ENCODE peak calls at places on chromosomes 13 and 19, in ten cellular contexts. One of them, this sample, is unnamed.
A peak's percentile ranks its signal among the peaks of the same experiment; 100 is the strongest.

GRCh38 chr19:50639121-50640112 is at the start of gene SYT3:
- DNase-seq in neural progenitor cell: peak; percentile 87
- DNase-seq in AG04449: no peak
- DNase-seq in lung: no peak
- DNase-seq in AG10803: peak; percentile 29
- DNase-seq in left ventricle myocardium inferior: peak; percentile 36
- DNase-seq in testis: peak; percentile 80
- DNase-seq in PC-3: peak; percentile 33
- DNase-seq in GM23338: peak; percentile 91
- DNase-seq in cardiac fibroblast: peak; percentile 58
- DNase-seq in this sample: peak; percentile 18

GRCh38 chr19:47414469-47414868 is 4.9 kb downstream of the MEIS3 start:
- DNase-seq in neural progenitor cell: peak; percentile 39
- DNase-seq in AG04449: no peak
- DNase-seq in lung: no peak
- DNase-seq in AG10803: no peak
- DNase-seq in left ventricle myocardium inferior: no peak
- DNase-seq in testis: no peak
- DNase-seq in PC-3: peak; percentile 57
- DNase-seq in GM23338: peak; percentile 74
- DNase-seq in cardiac fibroblast: no peak
- DNase-seq in this sample: no peak

GRCh38 chr19:38055655-38056521 is 148.9 kb downstream of the SIPA1L3 start:
- DNase-seq in neural progenitor cell: peak; percentile 66
- DNase-seq in AG04449: no peak
- DNase-seq in lung: no peak
- DNase-seq in AG10803: no peak
- DNase-seq in left ventricle myocardium inferior: no peak
- DNase-seq in testis: no peak
- DNase-seq in PC-3: no peak
- DNase-seq in GM23338: peak; percentile 69
- DNase-seq in cardiac fibroblast: peak; percentile 33
- DNase-seq in this sample: no peak

GRCh38 chr19:19647037-19647835 is 3.8 kb upstream of the GMIP start:
- DNase-seq in neural progenitor cell: no peak
- DNase-seq in AG04449: no peak
- DNase-seq in lung: no peak
- DNase-seq in AG10803: no peak
- DNase-seq in left ventricle myocardium inferior: no peak
- DNase-seq in testis: no peak
- DNase-seq in PC-3: no peak
- DNase-seq in GM23338: no peak
- DNase-seq in cardiac fibroblast: no peak
- DNase-seq in this sample: no peak

GRCh38 chr13:73194310-73194709 is 135.5 kb downstream of the KLF5 start:
- DNase-seq in neural progenitor cell: no peak
- DNase-seq in AG04449: no peak
- DNase-seq in lung: no peak
- DNase-seq in AG10803: no peak
- DNase-seq in left ventricle myocardium inferior: no peak
- DNase-seq in testis: no peak
- DNase-seq in PC-3: peak; percentile 7
- DNase-seq in GM23338: no peak
- DNase-seq in cardiac fibroblast: no peak
- DNase-seq in this sample: no peak

GRCh38 chr19:29098863-29099481 is 114.0 kb downstream of the UQCRFS1 start:
- DNase-seq in neural progenitor cell: no peak
- DNase-seq in AG04449: peak; percentile 26
- DNase-seq in lung: peak; percentile 58
- DNase-seq in AG10803: peak; percentile 95
- DNase-seq in left ventricle myocardium inferior: peak; percentile 57
- DNase-seq in testis: peak; percentile 31
- DNase-seq in PC-3: peak; percentile 63
- DNase-seq in GM23338: no peak
- DNase-seq in cardiac fibroblast: peak; percentile 83
- DNase-seq in this sample: peak; percentile 97

GRCh38 chr13:72384186-72384823 is 343.1 kb downstream of the MZT1 start:
- DNase-seq in neural progenitor cell: no peak
- DNase-seq in AG04449: no peak
- DNase-seq in lung: no peak
- DNase-seq in AG10803: no peak
- DNase-seq in left ventricle myocardium inferior: no peak
- DNase-seq in testis: no peak
- DNase-seq in PC-3: no peak
- DNase-seq in GM23338: peak; percentile 44
- DNase-seq in cardiac fibroblast: peak; percentile 24
- DNase-seq in this sample: no peak

GRCh38 chr19:55373993-55374757 is 2.5 kb upstream of the TMEM190 start:
- DNase-seq in neural progenitor cell: peak; percentile 60
- DNase-seq in AG04449: no peak
- DNase-seq in lung: no peak
- DNase-seq in AG10803: peak; percentile 59
- DNase-seq in left ventricle myocardium inferior: no peak
- DNase-seq in testis: no peak
- DNase-seq in PC-3: no peak
- DNase-seq in GM23338: no peak
- DNase-seq in cardiac fibroblast: peak; percentile 64
- DNase-seq in this sample: peak; percentile 43

GRCh38 chr19:18996796-18997394 is 36.4 kb downstream of the SUGP2 start:
- DNase-seq in neural progenitor cell: no peak
- DNase-seq in AG04449: no peak
- DNase-seq in lung: no peak
- DNase-seq in AG10803: no peak
- DNase-seq in left ventricle myocardium inferior: no peak
- DNase-seq in testis: no peak
- DNase-seq in PC-3: no peak
- DNase-seq in GM23338: no peak
- DNase-seq in cardiac fibroblast: no peak
- DNase-seq in this sample: no peak

GRCh38 chr19:51772977-51773376 is 12.0 kb downstream of the FPR2 start:
- DNase-seq in neural progenitor cell: no peak
- DNase-seq in AG04449: no peak
- DNase-seq in lung: no peak
- DNase-seq in AG10803: no peak
- DNase-seq in left ventricle myocardium inferior: no peak
- DNase-seq in testis: no peak
- DNase-seq in PC-3: no peak
- DNase-seq in GM23338: peak; percentile 3
- DNase-seq in cardiac fibroblast: no peak
- DNase-seq in this sample: no peak
- H3K4me3 ChIP-seq in neural progenitor cell: no peak overlapping the region
- H3K4me3 ChIP-seq in AG04449: no peak overlapping the region
- H3K4me3 ChIP-seq in lung: no peak overlapping the region
- H3K4me3 ChIP-seq in AG10803: no peak overlapping the region
- H3K4me3 ChIP-seq in left ventricle myocardium inferior: no peak overlapping the region
- H3K4me3 ChIP-seq in testis: no peak overlapping the region
- H3K4me3 ChIP-seq in PC-3: no peak overlapping the region
- H3K4me3 ChIP-seq in GM23338: no peak overlapping the region
- H3K4me3 ChIP-seq in cardiac fibroblast: no peak overlapping the region
- H3K4me3 ChIP-seq in this sample: no peak overlapping the region

DNA sequence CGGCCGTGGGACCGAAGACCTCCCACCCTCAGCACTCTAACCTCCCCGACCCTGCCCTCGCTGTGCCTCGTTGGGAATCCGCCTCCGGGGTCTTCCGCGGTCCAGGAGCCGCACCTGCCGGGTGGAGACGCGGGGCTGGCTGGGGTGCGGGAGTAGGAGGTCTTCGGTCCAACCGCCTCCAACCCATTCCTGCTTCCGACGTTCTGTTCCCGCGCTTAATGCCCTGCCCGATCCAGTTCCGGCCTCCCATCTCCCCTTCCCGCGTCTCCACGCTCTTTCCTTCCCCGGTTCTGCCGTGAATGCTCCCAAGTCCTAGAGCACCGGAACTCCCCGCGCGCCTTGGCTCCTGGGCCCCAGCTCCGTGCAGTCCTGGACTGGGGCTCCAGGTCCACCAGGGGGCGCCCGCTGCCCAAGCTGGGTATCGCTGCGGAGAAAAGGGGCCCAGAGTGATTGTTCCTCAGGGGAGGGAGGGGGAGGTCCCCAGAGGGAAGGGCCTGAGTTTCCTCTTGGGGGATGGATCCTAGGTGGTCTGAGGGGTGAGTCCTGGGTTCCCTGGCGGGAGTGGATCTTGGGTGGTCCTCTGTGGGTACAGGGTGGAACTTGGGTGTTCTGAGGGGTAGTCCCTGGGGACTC is 14.1 kb upstream of the TNFSF9 start:
- DNase-seq in neural progenitor cell: peak; percentile 96
- DNase-seq in AG04449: peak; percentile 3
- DNase-seq in lung: peak; percentile 91
- DNase-seq in AG10803: peak; percentile 78
- DNase-seq in left ventricle myocardium inferior: peak; percentile 89
- DNase-seq in testis: peak; percentile 91
- DNase-seq in PC-3: peak; percentile 93
- DNase-seq in GM23338: peak; percentile 97
- DNase-seq in cardiac fibroblast: peak; percentile 87
- DNase-seq in this sample: peak; percentile 82
- TF ChIP-seq CTCF in neural progenitor cell: peak; percentile 99
- TF ChIP-seq CTCF in AG04449: peak; percentile 98
- TF ChIP-seq CTCF in lung: peak; percentile 96
- TF ChIP-seq CTCF in AG10803: peak; percentile 82
- TF ChIP-seq CTCF in left ventricle myocardium inferior: peak; percentile 98
- TF ChIP-seq CTCF in testis: peak; percentile 78
- TF ChIP-seq CTCF in PC-3: peak; percentile 99
- TF ChIP-seq CTCF in GM23338: peak; percentile 98
- TF ChIP-seq CTCF in cardiac fibroblast: peak; percentile 97
- TF ChIP-seq CTCF in this sample: peak; percentile 95

DNA sequence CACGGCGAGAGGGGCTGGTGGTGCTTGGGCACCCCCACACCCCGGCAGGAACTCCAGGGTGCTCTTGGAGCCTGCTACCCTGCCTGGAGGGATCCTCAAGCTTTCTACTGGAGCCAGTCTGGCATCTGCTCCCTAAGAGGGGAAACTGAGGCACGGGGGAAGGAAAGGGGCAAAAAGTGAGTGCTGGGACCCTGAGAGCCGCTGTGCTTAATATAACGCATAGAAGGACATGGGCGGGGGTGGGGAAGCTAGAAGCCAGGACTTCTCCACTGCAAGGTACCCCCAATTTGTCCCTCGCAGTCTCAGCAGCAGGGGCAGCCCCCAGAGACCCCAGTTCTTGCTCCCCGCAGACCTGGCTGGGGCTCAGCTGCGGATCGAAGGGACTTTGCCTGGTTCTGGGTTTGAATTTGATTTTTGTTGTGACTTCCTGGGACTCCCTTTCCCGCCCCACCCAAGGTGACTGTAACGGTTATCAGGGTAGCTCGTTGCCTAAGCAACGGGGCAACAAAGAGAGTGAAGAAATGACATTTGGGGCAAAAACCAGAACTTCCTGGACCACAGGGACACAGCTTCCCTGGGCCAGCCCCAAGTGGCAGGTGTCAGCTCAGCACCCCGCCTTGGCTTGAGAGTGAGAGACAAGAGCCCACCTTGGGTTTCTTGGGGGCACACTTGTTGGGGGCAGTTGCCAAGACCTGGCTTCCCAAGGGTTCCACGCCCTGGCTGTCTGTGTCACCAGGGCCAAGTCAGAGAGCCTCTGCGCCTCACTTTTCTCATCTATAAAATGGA is 638 bp downstream of the ADGRE5 start:
- DNase-seq in neural progenitor cell: no peak
- DNase-seq in AG04449: no peak
- DNase-seq in lung: peak; percentile 65
- DNase-seq in AG10803: peak; percentile 69
- DNase-seq in left ventricle myocardium inferior: peak; percentile 37
- DNase-seq in testis: no peak
- DNase-seq in PC-3: peak; percentile 69
- DNase-seq in GM23338: no peak
- DNase-seq in cardiac fibroblast: peak; percentile 60
- DNase-seq in this sample: peak; percentile 47
- H3K4me3 ChIP-seq in neural progenitor cell: no peak overlapping the region
- H3K4me3 ChIP-seq in AG04449: peak overlapping the region; percentile 67
- H3K4me3 ChIP-seq in lung: peak overlapping the region; percentile 31
- H3K4me3 ChIP-seq in AG10803: peak overlapping the region; percentile 74
- H3K4me3 ChIP-seq in left ventricle myocardium inferior: peak overlapping the region; percentile 82
- H3K4me3 ChIP-seq in testis: peak overlapping the region; percentile 46
- H3K4me3 ChIP-seq in PC-3: peak overlapping the region; percentile 73
- H3K4me3 ChIP-seq in GM23338: peak overlapping the region; percentile 55
- H3K4me3 ChIP-seq in cardiac fibroblast: peak overlapping the region; percentile 80
- H3K4me3 ChIP-seq in this sample: peak overlapping the region; percentile 75

DNA sequence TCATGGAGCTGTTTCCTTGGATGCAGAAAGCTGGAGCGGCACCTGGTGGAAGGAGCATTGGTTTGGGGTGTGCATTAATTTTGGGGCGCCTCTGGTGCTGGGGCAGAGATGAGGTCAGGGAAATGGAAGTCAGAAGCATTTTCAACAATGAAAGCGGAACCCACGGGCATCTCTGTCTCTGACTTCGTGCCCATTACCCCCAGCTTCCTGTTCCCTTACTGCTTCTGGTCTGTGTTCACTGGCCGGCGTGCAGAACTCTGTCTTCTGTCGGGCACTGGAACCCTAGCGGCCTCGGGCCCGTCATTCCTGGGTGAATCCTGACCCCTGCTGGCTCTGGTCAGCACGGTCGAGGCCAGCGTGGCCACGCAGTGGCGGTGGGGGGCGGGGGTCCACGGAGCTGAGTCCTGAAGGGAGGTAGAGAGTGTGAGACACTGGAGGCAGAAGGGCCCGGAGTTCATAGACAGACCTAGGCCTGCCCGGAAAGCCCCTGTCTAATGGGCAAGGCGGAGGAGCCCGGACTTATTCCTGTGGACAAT is 7.9 kb upstream of the LINGO3 start:
- DNase-seq in neural progenitor cell: peak; percentile 86
- DNase-seq in AG04449: no peak
- DNase-seq in lung: peak; percentile 74
- DNase-seq in AG10803: peak; percentile 53
- DNase-seq in left ventricle myocardium inferior: peak; percentile 61
- DNase-seq in testis: peak; percentile 79
- DNase-seq in PC-3: peak; percentile 46
- DNase-seq in GM23338: peak; percentile 86
- DNase-seq in cardiac fibroblast: peak; percentile 74
- DNase-seq in this sample: peak; percentile 62
- TF ChIP-seq CTCF in neural progenitor cell: peak; percentile 81
- TF ChIP-seq CTCF in AG04449: peak; percentile 84
- TF ChIP-seq CTCF in lung: peak; percentile 55
- TF ChIP-seq CTCF in AG10803: peak; percentile 57
- TF ChIP-seq CTCF in left ventricle myocardium inferior: peak; percentile 74
- TF ChIP-seq CTCF in testis: peak; percentile 72
- TF ChIP-seq CTCF in PC-3: peak; percentile 67
- TF ChIP-seq CTCF in GM23338: peak; percentile 81
- TF ChIP-seq CTCF in cardiac fibroblast: peak; percentile 74
- TF ChIP-seq CTCF in this sample: peak; percentile 68

GRCh38 chr13:23468811-23469210 is 35.3 kb upstream of the SACS start:
- DNase-seq in neural progenitor cell: no peak
- DNase-seq in AG04449: no peak
- DNase-seq in lung: no peak
- DNase-seq in AG10803: peak; percentile 42
- DNase-seq in left ventricle myocardium inferior: no peak
- DNase-seq in testis: no peak
- DNase-seq in PC-3: no peak
- DNase-seq in GM23338: no peak
- DNase-seq in cardiac fibroblast: no peak
- DNase-seq in this sample: no peak
- H3K4me3 ChIP-seq in neural progenitor cell: no peak overlapping the region
- H3K4me3 ChIP-seq in AG04449: peak overlapping the region; percentile 7
- H3K4me3 ChIP-seq in lung: no peak overlapping the region
- H3K4me3 ChIP-seq in AG10803: peak overlapping the region; percentile 53
- H3K4me3 ChIP-seq in left ventricle myocardium inferior: no peak overlapping the region
- H3K4me3 ChIP-seq in testis: no peak overlapping the region
- H3K4me3 ChIP-seq in PC-3: no peak overlapping the region
- H3K4me3 ChIP-seq in GM23338: no peak overlapping the region
- H3K4me3 ChIP-seq in cardiac fibroblast: no peak overlapping the region
- H3K4me3 ChIP-seq in this sample: no peak overlapping the region

GRCh38 chr13:85492283-85492682 is 306.9 kb downstream of the SLITRK6 start:
- DNase-seq in neural progenitor cell: no peak
- DNase-seq in AG04449: no peak
- DNase-seq in lung: no peak
- DNase-seq in AG10803: no peak
- DNase-seq in left ventricle myocardium inferior: no peak
- DNase-seq in testis: no peak
- DNase-seq in PC-3: no peak
- DNase-seq in GM23338: no peak
- DNase-seq in cardiac fibroblast: no peak
- DNase-seq in this sample: no peak
- TF ChIP-seq CTCF in neural progenitor cell: no peak
- TF ChIP-seq CTCF in AG04449: no peak
- TF ChIP-seq CTCF in lung: no peak
- TF ChIP-seq CTCF in AG10803: no peak
- TF ChIP-seq CTCF in left ventricle myocardium inferior: no peak
- TF ChIP-seq CTCF in testis: no peak
- TF ChIP-seq CTCF in PC-3: no peak
- TF ChIP-seq CTCF in GM23338: no peak
- TF ChIP-seq CTCF in cardiac fibroblast: no peak
- TF ChIP-seq CTCF in this sample: no peak